ENCODE peak calls at places on chromosomes 1 and 21, in five cellular contexts. One of them, this sample, is unnamed.

GRCh38 chr1:54312874-54313316 is 93.3 kb downstream of the SSBP3 start:
- DNase-seq in tibial nerve: no peak
- DNase-seq in uterus: peak; percentile 80
- DNase-seq in A549: peak; percentile 18
- DNase-seq in spleen: no peak
- DNase-seq in this sample: no peak

GRCh38 chr21:46298083-46298412 is 11.9 kb downstream of the YBEY start:
- DNase-seq in uterus: no peak
- DNase-seq in tibial nerve: no peak
- DNase-seq in A549: no peak
- DNase-seq in spleen: no peak
- DNase-seq in this sample: no peak

GRCh38 chr1:168148916-168149315 is 12.2 kb upstream of the GPR161 start:
- DNase-seq in tibial nerve: no peak
- DNase-seq in spleen: no peak
- DNase-seq in A549: no peak
- DNase-seq in uterus: no peak
- DNase-seq in this sample: no peak

GRCh38 chr1:114234408-114235119 is 80.9 kb upstream of the SYT6 start:
- DNase-seq in spleen: no peak
- DNase-seq in tibial nerve: no peak
- DNase-seq in A549: no peak
- DNase-seq in uterus: no peak
- DNase-seq in this sample: no peak

GRCh38 chr1:109371271-109371739 is 26.4 kb downstream of the SORT1 start:
- DNase-seq in A549: no peak
- DNase-seq in uterus: peak; percentile 47
- DNase-seq in spleen: no peak
- DNase-seq in tibial nerve: no peak
- DNase-seq in this sample: no peak

GRCh38 chr1:218711884-218712674 is 366.9 kb downstream of the TGFB2 start:
- DNase-seq in A549: peak; percentile 73
- DNase-seq in tibial nerve: no peak
- DNase-seq in spleen: no peak
- DNase-seq in uterus: peak; percentile 80
- DNase-seq in this sample: no peak

GRCh38 chr1:110309768-110310167 is 29.4 kb upstream of the RBM15 start:
- DNase-seq in uterus: no peak
- DNase-seq in A549: no peak
- DNase-seq in tibial nerve: no peak
- DNase-seq in spleen: no peak
- DNase-seq in this sample: no peak

GRCh38 chr1:35253941-35254340 is 14.6 kb upstream of the ZMYM4 start:
- DNase-seq in uterus: no peak
- DNase-seq in A549: no peak
- DNase-seq in spleen: no peak
- DNase-seq in tibial nerve: no peak
- DNase-seq in this sample: no peak

GRCh38 chr1:153963850-153964331 is 554 bp upstream of the SLC39A1 start:
- DNase-seq in uterus: no peak
- DNase-seq in tibial nerve: no peak
- DNase-seq in A549: peak; percentile 78
- DNase-seq in spleen: peak; percentile 82
- DNase-seq in this sample: no peak

DNA sequence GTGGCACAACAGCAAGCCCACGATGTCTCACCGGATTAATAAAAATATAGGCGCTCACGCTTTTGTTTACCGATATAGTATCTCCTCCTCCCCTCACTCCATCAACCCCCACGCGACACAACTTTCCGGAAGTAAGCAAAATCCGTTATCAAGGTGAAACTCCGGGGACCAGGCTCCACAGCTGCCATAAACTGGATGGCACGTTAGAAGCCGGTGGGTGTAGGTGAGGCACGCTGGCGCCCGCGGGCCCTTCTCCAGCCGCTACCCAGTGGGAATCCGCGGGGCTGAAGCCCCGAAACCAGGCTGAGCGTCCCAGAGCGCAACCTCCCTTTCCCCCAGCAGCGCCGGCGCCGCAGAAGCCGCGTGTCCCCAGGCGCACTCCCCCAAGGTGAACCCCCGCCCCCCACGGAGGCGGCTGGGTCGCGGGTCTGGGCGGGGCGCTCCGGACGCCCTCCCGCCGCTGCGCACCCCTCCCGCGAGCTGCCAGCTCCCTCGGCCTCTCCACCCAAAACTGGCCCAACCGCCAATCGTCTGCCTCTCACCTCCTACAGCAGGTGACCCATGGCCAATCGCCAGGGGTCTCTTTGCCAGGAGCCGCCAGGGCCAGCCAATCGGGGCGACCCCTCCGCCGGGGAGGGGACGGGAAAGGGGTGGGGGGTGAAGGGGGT is 112.4 kb downstream of the OSBPL9 start:
- DNase-seq in A549: peak; percentile 92
- DNase-seq in uterus: peak; percentile 79
- DNase-seq in spleen: peak; percentile 98
- DNase-seq in tibial nerve: peak; percentile 43
- DNase-seq in this sample: peak; percentile 72
- TF ChIP-seq POLR2A in A549: peak; percentile 56
- TF ChIP-seq POLR2A in uterus: no peak
- TF ChIP-seq POLR2A in spleen: peak; percentile 23
- TF ChIP-seq POLR2A in tibial nerve: no peak
- TF ChIP-seq POLR2A in this sample: peak; percentile 37

GRCh38 chr1:77942400-77943140 is 36.3 kb downstream of the FUBP1 start:
- DNase-seq in uterus: no peak
- DNase-seq in tibial nerve: no peak
- DNase-seq in spleen: no peak
- DNase-seq in A549: no peak
- DNase-seq in this sample: no peak
- TF ChIP-seq POLR2A in uterus: no peak
- TF ChIP-seq POLR2A in tibial nerve: no peak
- TF ChIP-seq POLR2A in spleen: no peak
- TF ChIP-seq POLR2A in A549: no peak
- TF ChIP-seq POLR2A in this sample: no peak

GRCh38 chr21:25501996-25502665 is 105.2 kb downstream of the MRPL39 start:
- DNase-seq in uterus: no peak
- DNase-seq in A549: no peak
- DNase-seq in tibial nerve: no peak
- DNase-seq in spleen: no peak
- DNase-seq in this sample: no peak
- TF ChIP-seq POLR2A in uterus: no peak
- TF ChIP-seq POLR2A in A549: no peak
- TF ChIP-seq POLR2A in tibial nerve: no peak
- TF ChIP-seq POLR2A in spleen: no peak
- TF ChIP-seq POLR2A in this sample: no peak

GRCh38 chr21:36320421-36321324 is 676 bp downstream of the MORC3 start:
- DNase-seq in tibial nerve: peak; percentile 42
- DNase-seq in spleen: peak; percentile 94
- DNase-seq in uterus: peak; percentile 56
- DNase-seq in A549: peak; percentile 49
- DNase-seq in this sample: peak; percentile 48
- TF ChIP-seq POLR2A in tibial nerve: no peak
- TF ChIP-seq POLR2A in spleen: no peak
- TF ChIP-seq POLR2A in uterus: peak; percentile 4
- TF ChIP-seq POLR2A in A549: peak; percentile 37
- TF ChIP-seq POLR2A in this sample: peak; percentile 37